ENCODE peak calls at places on chromosomes 1 and 21, in seven cellular contexts. One of them, this sample, is unnamed.
A peak's percentile ranks its signal among the peaks of the same experiment; 100 is the strongest.

GRCh38 chr1:159804924-159805323 is 2.8 kb downstream of the FCRL6 start:
- DNase-seq in body of pancreas: no peak
- DNase-seq in neural crest cell: no peak
- DNase-seq in Peyer's patch: no peak
- DNase-seq in CD8-positive, alpha-beta T cell: no peak
- DNase-seq in cardiac fibroblast: no peak
- DNase-seq in psoas muscle: no peak
- DNase-seq in this sample: no peak

GRCh38 chr21:24023402-24023801 is 1583.9 kb downstream of the MRPL39 start:
- DNase-seq in body of pancreas: no peak
- DNase-seq in neural crest cell: no peak
- DNase-seq in Peyer's patch: no peak
- DNase-seq in CD8-positive, alpha-beta T cell: no peak
- DNase-seq in cardiac fibroblast: no peak
- DNase-seq in psoas muscle: no peak
- DNase-seq in this sample: no peak

GRCh38 chr1:9827558-9828185 is 3.9 kb upstream of the CLSTN1 start:
- DNase-seq in body of pancreas: no peak
- DNase-seq in neural crest cell: no peak
- DNase-seq in Peyer's patch: no peak
- DNase-seq in CD8-positive, alpha-beta T cell: no peak
- DNase-seq in cardiac fibroblast: no peak
- DNase-seq in psoas muscle: no peak
- DNase-seq in this sample: no peak

GRCh38 chr1:22177354-22178003 is 34.6 kb upstream of the WNT4 start:
- DNase-seq in body of pancreas: no peak
- DNase-seq in neural crest cell: no peak
- DNase-seq in Peyer's patch: no peak
- DNase-seq in CD8-positive, alpha-beta T cell: no peak
- DNase-seq in cardiac fibroblast: no peak
- DNase-seq in psoas muscle: no peak
- DNase-seq in this sample: no peak

GRCh38 chr1:182888736-182889531 is 49.8 kb downstream of the DHX9 start:
- DNase-seq in body of pancreas: no peak
- DNase-seq in neural crest cell: no peak
- DNase-seq in Peyer's patch: no peak
- DNase-seq in CD8-positive, alpha-beta T cell: no peak
- DNase-seq in cardiac fibroblast: no peak
- DNase-seq in psoas muscle: no peak
- DNase-seq in this sample: no peak

GRCh38 chr1:192633533-192634258 is 2.3 kb upstream of the RGS13 start:
- DNase-seq in body of pancreas: no peak
- DNase-seq in neural crest cell: no peak
- DNase-seq in Peyer's patch: no peak
- DNase-seq in CD8-positive, alpha-beta T cell: no peak
- DNase-seq in cardiac fibroblast: no peak
- DNase-seq in psoas muscle: no peak
- DNase-seq in this sample: no peak

GRCh38 chr1:156140879-156141707 is 12.3 kb upstream of the SEMA4A start:
- DNase-seq in body of pancreas: no peak
- DNase-seq in neural crest cell: peak; percentile 66
- DNase-seq in Peyer's patch: no peak
- DNase-seq in CD8-positive, alpha-beta T cell: no peak
- DNase-seq in cardiac fibroblast: no peak
- DNase-seq in psoas muscle: peak; percentile 68
- DNase-seq in this sample: no peak

GRCh38 chr21:33121715-33122475 is 52.0 kb downstream of the OLIG1 start:
- DNase-seq in body of pancreas: no peak
- DNase-seq in neural crest cell: peak; percentile 25
- DNase-seq in Peyer's patch: no peak
- DNase-seq in CD8-positive, alpha-beta T cell: no peak
- DNase-seq in cardiac fibroblast: peak; percentile 13
- DNase-seq in psoas muscle: no peak
- DNase-seq in this sample: peak; percentile 53

GRCh38 chr1:241513378-241513777 is 6.2 kb downstream of the FH start:
- DNase-seq in body of pancreas: no peak
- DNase-seq in neural crest cell: no peak
- DNase-seq in Peyer's patch: no peak
- DNase-seq in CD8-positive, alpha-beta T cell: no peak
- DNase-seq in cardiac fibroblast: no peak
- DNase-seq in psoas muscle: no peak
- DNase-seq in this sample: no peak

GRCh38 chr1:203361843-203362524 is 11.1 kb upstream of the FMOD start:
- DNase-seq in body of pancreas: no peak
- DNase-seq in neural crest cell: no peak
- DNase-seq in Peyer's patch: peak; percentile 43
- DNase-seq in CD8-positive, alpha-beta T cell: no peak
- DNase-seq in cardiac fibroblast: peak; percentile 65
- DNase-seq in psoas muscle: no peak
- DNase-seq in this sample: no peak

GRCh38 chr1:222843434-222844107 is 28.7 kb downstream of the DISP1 start:
- DNase-seq in body of pancreas: no peak
- DNase-seq in neural crest cell: no peak
- DNase-seq in Peyer's patch: no peak
- DNase-seq in CD8-positive, alpha-beta T cell: no peak
- DNase-seq in cardiac fibroblast: no peak
- DNase-seq in psoas muscle: no peak
- DNase-seq in this sample: no peak

DNA sequence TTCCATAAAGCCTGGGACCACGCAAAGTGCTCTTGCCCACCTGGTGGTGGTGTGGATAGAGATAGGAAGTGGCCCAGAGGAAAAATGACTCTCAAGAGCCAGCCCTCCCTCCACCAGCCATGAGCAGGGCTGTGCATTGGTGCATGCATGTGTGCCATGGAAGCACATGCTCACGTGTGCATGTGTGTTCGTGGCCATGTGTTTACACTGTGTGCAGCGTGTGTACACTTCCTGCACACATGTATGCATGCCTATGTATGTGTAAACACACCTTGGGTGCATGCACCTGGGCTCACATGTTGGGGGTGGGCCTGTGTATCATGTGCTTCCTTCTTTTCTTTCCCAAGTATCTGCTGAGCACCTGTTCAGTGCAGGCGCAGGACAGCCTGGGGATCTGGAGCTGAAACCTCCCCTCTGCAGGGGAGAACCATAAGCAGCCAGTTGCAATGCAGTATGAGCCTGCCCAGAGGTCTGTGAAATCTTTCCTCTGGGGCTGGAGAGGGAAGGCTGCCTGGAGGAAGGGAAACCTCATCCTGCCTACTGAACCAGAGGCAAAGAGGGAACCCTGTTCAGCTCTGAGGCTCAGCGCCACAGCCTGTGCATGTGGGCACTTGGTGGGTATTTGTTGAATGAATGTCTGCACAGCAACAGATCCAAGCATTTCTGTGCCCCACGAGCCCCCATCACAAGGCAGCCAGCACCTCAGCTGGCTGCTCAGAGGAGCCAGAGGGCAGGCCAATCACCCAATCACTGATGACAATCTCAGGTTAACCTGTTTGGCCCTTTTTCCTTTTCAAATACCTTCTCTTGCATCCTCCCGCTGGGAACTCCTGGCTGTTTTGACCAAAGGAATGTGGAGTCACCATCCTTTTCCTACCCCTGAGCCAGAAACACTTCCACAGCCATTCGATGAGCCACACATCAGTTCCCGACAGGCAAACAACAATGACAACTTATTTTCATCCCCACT is 327.0 kb downstream of the NPHP4 start:
- DNase-seq in body of pancreas: no peak
- DNase-seq in neural crest cell: no peak
- DNase-seq in Peyer's patch: no peak
- DNase-seq in CD8-positive, alpha-beta T cell: no peak
- DNase-seq in cardiac fibroblast: no peak
- DNase-seq in psoas muscle: no peak
- DNase-seq in this sample: no peak
- TF ChIP-seq CTCF in body of pancreas: no peak
- TF ChIP-seq CTCF in neural crest cell: no peak
- TF ChIP-seq CTCF in Peyer's patch: no peak
- TF ChIP-seq CTCF in CD8-positive, alpha-beta T cell: no peak
- TF ChIP-seq CTCF in cardiac fibroblast: no peak
- TF ChIP-seq CTCF in psoas muscle: no peak
- TF ChIP-seq CTCF in this sample: no peak

GRCh38 chr1:38516560-38516959 is 343.0 kb downstream of the RRAGC start:
- DNase-seq in body of pancreas: no peak
- DNase-seq in neural crest cell: no peak
- DNase-seq in Peyer's patch: no peak
- DNase-seq in CD8-positive, alpha-beta T cell: no peak
- DNase-seq in cardiac fibroblast: no peak
- DNase-seq in psoas muscle: no peak
- DNase-seq in this sample: no peak
- TF ChIP-seq CTCF in body of pancreas: no peak
- TF ChIP-seq CTCF in neural crest cell: no peak
- TF ChIP-seq CTCF in Peyer's patch: no peak
- TF ChIP-seq CTCF in CD8-positive, alpha-beta T cell: no peak
- TF ChIP-seq CTCF in cardiac fibroblast: no peak
- TF ChIP-seq CTCF in psoas muscle: no peak
- TF ChIP-seq CTCF in this sample: no peak

DNA sequence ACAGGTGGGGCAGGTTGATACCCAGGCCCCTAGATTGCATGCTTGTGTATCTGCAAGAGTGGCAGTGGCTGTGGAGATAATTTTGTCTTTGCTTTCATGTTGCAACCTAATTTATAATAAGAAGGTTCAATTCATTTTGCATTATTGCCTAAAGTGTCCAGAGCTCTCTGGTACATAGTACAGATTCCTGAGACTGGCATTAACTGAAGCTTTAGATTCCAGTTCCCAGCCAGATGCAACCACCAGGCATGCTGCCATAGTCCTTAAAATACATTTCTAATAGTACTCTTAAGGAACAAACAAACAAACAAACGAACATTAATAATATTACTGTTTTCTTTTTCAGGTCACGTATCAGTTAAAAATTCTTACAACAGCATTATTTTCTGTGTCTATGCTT is 36.9 kb downstream of the SLC35A3 start:
- DNase-seq in body of pancreas: no peak
- DNase-seq in neural crest cell: no peak
- DNase-seq in Peyer's patch: no peak
- DNase-seq in CD8-positive, alpha-beta T cell: no peak
- DNase-seq in cardiac fibroblast: no peak
- DNase-seq in psoas muscle: no peak
- DNase-seq in this sample: no peak
- TF ChIP-seq CTCF in body of pancreas: no peak
- TF ChIP-seq CTCF in neural crest cell: no peak
- TF ChIP-seq CTCF in Peyer's patch: no peak
- TF ChIP-seq CTCF in CD8-positive, alpha-beta T cell: no peak
- TF ChIP-seq CTCF in cardiac fibroblast: no peak
- TF ChIP-seq CTCF in psoas muscle: no peak
- TF ChIP-seq CTCF in this sample: no peak

GRCh38 chr1:117815105-117815812 is 114.2 kb downstream of the GDAP2 start:
- DNase-seq in body of pancreas: no peak
- DNase-seq in neural crest cell: no peak
- DNase-seq in Peyer's patch: no peak
- DNase-seq in CD8-positive, alpha-beta T cell: no peak
- DNase-seq in cardiac fibroblast: peak; percentile 58
- DNase-seq in psoas muscle: no peak
- DNase-seq in this sample: no peak

GRCh38 chr1:117812868-117813511 is 116.4 kb downstream of the GDAP2 start:
- DNase-seq in body of pancreas: no peak
- DNase-seq in neural crest cell: no peak
- DNase-seq in Peyer's patch: no peak
- DNase-seq in CD8-positive, alpha-beta T cell: no peak
- DNase-seq in cardiac fibroblast: peak; percentile 64
- DNase-seq in psoas muscle: no peak
- DNase-seq in this sample: no peak

GRCh38 chr1:117809764-117810163 is 119.7 kb downstream of the GDAP2 start:
- DNase-seq in body of pancreas: no peak
- DNase-seq in neural crest cell: no peak
- DNase-seq in Peyer's patch: no peak
- DNase-seq in CD8-positive, alpha-beta T cell: no peak
- DNase-seq in cardiac fibroblast: peak; percentile 24
- DNase-seq in psoas muscle: no peak
- DNase-seq in this sample: no peak

GRCh38 chr1:117815926-117816325 is 113.5 kb downstream of the GDAP2 start:
- DNase-seq in body of pancreas: no peak
- DNase-seq in neural crest cell: no peak
- DNase-seq in Peyer's patch: no peak
- DNase-seq in CD8-positive, alpha-beta T cell: no peak
- DNase-seq in cardiac fibroblast: no peak
- DNase-seq in psoas muscle: no peak
- DNase-seq in this sample: no peak

GRCh38 chr1:117810553-117810952 is 118.9 kb downstream of the GDAP2 start:
- DNase-seq in body of pancreas: no peak
- DNase-seq in neural crest cell: no peak
- DNase-seq in Peyer's patch: no peak
- DNase-seq in CD8-positive, alpha-beta T cell: no peak
- DNase-seq in cardiac fibroblast: no peak
- DNase-seq in psoas muscle: no peak
- DNase-seq in this sample: no peak
- TF ChIP-seq CTCF in body of pancreas: no peak
- TF ChIP-seq CTCF in neural crest cell: no peak
- TF ChIP-seq CTCF in Peyer's patch: no peak
- TF ChIP-seq CTCF in CD8-positive, alpha-beta T cell: no peak
- TF ChIP-seq CTCF in cardiac fibroblast: no peak
- TF ChIP-seq CTCF in psoas muscle: no peak
- TF ChIP-seq CTCF in this sample: no peak

DNA sequence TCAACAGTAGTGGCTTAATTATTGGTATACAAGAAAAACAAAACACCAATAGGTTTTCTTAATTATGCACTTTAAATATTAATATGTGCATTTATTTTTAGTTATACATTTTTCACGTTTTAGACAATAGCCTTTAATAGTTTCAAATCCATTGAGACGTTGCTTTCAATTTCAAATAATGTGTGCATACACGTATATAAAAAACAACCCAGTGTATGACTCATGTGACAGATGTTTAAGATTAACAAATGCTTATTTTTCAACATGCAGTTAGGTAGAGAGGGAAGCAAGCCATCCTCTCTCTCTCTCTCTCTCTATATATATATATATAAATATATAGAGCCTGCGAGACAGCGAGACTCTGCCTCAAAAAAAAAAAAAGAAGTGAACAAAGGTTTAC is 24.3 kb downstream of the EYA3 start:
- DNase-seq in body of pancreas: no peak
- DNase-seq in neural crest cell: no peak
- DNase-seq in Peyer's patch: no peak
- DNase-seq in CD8-positive, alpha-beta T cell: no peak
- DNase-seq in cardiac fibroblast: peak; percentile 26
- DNase-seq in psoas muscle: no peak
- DNase-seq in this sample: peak; percentile 47
- TF ChIP-seq CTCF in body of pancreas: no peak
- TF ChIP-seq CTCF in neural crest cell: no peak
- TF ChIP-seq CTCF in Peyer's patch: no peak
- TF ChIP-seq CTCF in CD8-positive, alpha-beta T cell: no peak
- TF ChIP-seq CTCF in cardiac fibroblast: no peak
- TF ChIP-seq CTCF in psoas muscle: no peak
- TF ChIP-seq CTCF in this sample: no peak

GRCh38 chr1:190323530-190323929 is 154.1 kb downstream of the BRINP3 start:
- DNase-seq in body of pancreas: no peak
- DNase-seq in neural crest cell: no peak
- DNase-seq in Peyer's patch: no peak
- DNase-seq in CD8-positive, alpha-beta T cell: no peak
- DNase-seq in cardiac fibroblast: no peak
- DNase-seq in psoas muscle: no peak
- DNase-seq in this sample: no peak

GRCh38 chr1:190320952-190321351 is 156.7 kb downstream of the BRINP3 start:
- DNase-seq in body of pancreas: no peak
- DNase-seq in neural crest cell: no peak
- DNase-seq in Peyer's patch: no peak
- DNase-seq in CD8-positive, alpha-beta T cell: no peak
- DNase-seq in cardiac fibroblast: peak; percentile 68
- DNase-seq in psoas muscle: no peak
- DNase-seq in this sample: peak; percentile 47
- TF ChIP-seq CTCF in body of pancreas: peak; percentile 10
- TF ChIP-seq CTCF in neural crest cell: peak; percentile 64
- TF ChIP-seq CTCF in Peyer's patch: no peak
- TF ChIP-seq CTCF in CD8-positive, alpha-beta T cell: no peak
- TF ChIP-seq CTCF in cardiac fibroblast: no peak
- TF ChIP-seq CTCF in psoas muscle: no peak
- TF ChIP-seq CTCF in this sample: peak; percentile 38

GRCh38 chr21:15552914-15553491 is 176.8 kb upstream of the USP25 start:
- DNase-seq in body of pancreas: no peak
- DNase-seq in neural crest cell: no peak
- DNase-seq in Peyer's patch: no peak
- DNase-seq in CD8-positive, alpha-beta T cell: no peak
- DNase-seq in cardiac fibroblast: peak; percentile 26
- DNase-seq in psoas muscle: no peak
- DNase-seq in this sample: peak; percentile 22
- TF ChIP-seq CTCF in body of pancreas: peak; percentile 19
- TF ChIP-seq CTCF in neural crest cell: peak; percentile 65
- TF ChIP-seq CTCF in Peyer's patch: peak; percentile 44
- TF ChIP-seq CTCF in CD8-positive, alpha-beta T cell: peak; percentile 71
- TF ChIP-seq CTCF in cardiac fibroblast: peak; percentile 62
- TF ChIP-seq CTCF in psoas muscle: no peak
- TF ChIP-seq CTCF in this sample: peak; percentile 52